ENCODE peak calls at places on chromosomes 7 and 10, in five cellular contexts. One of them, this sample, is unnamed.

GRCh38 chr7:47390914-47391313 is 191.0 kb downstream of the TNS3 start:
- DNase-seq in K562: no peak
- DNase-seq in HepG2: no peak
- DNase-seq in SK-N-SH: no peak
- DNase-seq in GM12878: no peak
- DNase-seq in this sample: no peak

GRCh38 chr10:33410096-33410859 is 75.8 kb upstream of the NRP1 start:
- DNase-seq in K562: no peak
- DNase-seq in HepG2: no peak
- DNase-seq in SK-N-SH: no peak
- DNase-seq in GM12878: no peak
- DNase-seq in this sample: no peak

GRCh38 chr10:124509836-124510535 is 48.4 kb downstream of the LHPP start:
- DNase-seq in K562: no peak
- DNase-seq in HepG2: no peak
- DNase-seq in SK-N-SH: no peak
- DNase-seq in GM12878: no peak
- DNase-seq in this sample: no peak

GRCh38 chr10:24463683-24464426 is 254.9 kb downstream of the KIAA1217 start:
- DNase-seq in K562: no peak
- DNase-seq in HepG2: no peak
- DNase-seq in SK-N-SH: no peak
- DNase-seq in GM12878: no peak
- DNase-seq in this sample: no peak

GRCh38 chr7:72317335-72317734 is 94.8 kb downstream of the CALN1 start:
- DNase-seq in K562: no peak
- DNase-seq in HepG2: no peak
- DNase-seq in SK-N-SH: no peak
- DNase-seq in GM12878: no peak
- DNase-seq in this sample: no peak

GRCh38 chr10:93673791-93674190 is 28.6 kb downstream of the FRA10AC1 start:
- DNase-seq in K562: no peak
- DNase-seq in HepG2: no peak
- DNase-seq in SK-N-SH: no peak
- DNase-seq in GM12878: no peak
- DNase-seq in this sample: no peak

GRCh38 chr10:127117125-127117524 is 79.3 kb downstream of the INSYN2A start:
- DNase-seq in K562: peak
- DNase-seq in HepG2: peak
- DNase-seq in SK-N-SH: no peak
- DNase-seq in GM12878: no peak
- DNase-seq in this sample: no peak

GRCh38 chr7:121624922-121625321 is 228.8 kb upstream of the FAM3C start:
- DNase-seq in K562: no peak
- DNase-seq in HepG2: no peak
- DNase-seq in SK-N-SH: no peak
- DNase-seq in GM12878: no peak
- DNase-seq in this sample: no peak

GRCh38 chr10:124353896-124354295 is 64.8 kb downstream of the OAT start:
- DNase-seq in K562: no peak
- DNase-seq in HepG2: no peak
- DNase-seq in SK-N-SH: peak
- DNase-seq in GM12878: no peak
- DNase-seq in this sample: no peak

GRCh38 chr10:116287906-116288501 is 15.0 kb upstream of the GFRA1 start:
- DNase-seq in K562: peak
- DNase-seq in HepG2: peak
- DNase-seq in SK-N-SH: peak
- DNase-seq in GM12878: no peak
- DNase-seq in this sample: peak

GRCh38 chr7:42105541-42106349 is 131.3 kb downstream of the GLI3 start:
- DNase-seq in K562: no peak
- DNase-seq in HepG2: no peak
- DNase-seq in SK-N-SH: no peak
- DNase-seq in GM12878: no peak
- DNase-seq in this sample: no peak

GRCh38 chr10:133347636-133348517 is 704 bp downstream of the PRAP1 start:
- DNase-seq in K562: no peak
- DNase-seq in HepG2: peak
- DNase-seq in SK-N-SH: peak
- DNase-seq in GM12878: no peak
- DNase-seq in this sample: no peak

GRCh38 chr10:67763499-67764011 is 67.6 kb upstream of the CTNNA3 start:
- DNase-seq in K562: no peak
- DNase-seq in HepG2: peak
- DNase-seq in SK-N-SH: peak
- DNase-seq in GM12878: no peak
- DNase-seq in this sample: no peak

GRCh38 chr7:47614450-47614849 is 32.5 kb upstream of the TNS3 start:
- DNase-seq in K562: no peak
- DNase-seq in HepG2: no peak
- DNase-seq in SK-N-SH: no peak
- DNase-seq in GM12878: no peak
- DNase-seq in this sample: no peak

GRCh38 chr7:92695308-92696261 is 105.4 kb upstream of the FAM133B start:
- DNase-seq in K562: peak
- DNase-seq in HepG2: peak
- DNase-seq in SK-N-SH: no peak
- DNase-seq in GM12878: no peak
- DNase-seq in this sample: peak
- TF ChIP-seq ZBTB33 in K562: peak
- TF ChIP-seq ZBTB33 in HepG2: peak
- TF ChIP-seq ZBTB33 in SK-N-SH: no peak
- TF ChIP-seq ZBTB33 in GM12878: no peak
- TF ChIP-seq ZBTB33 in this sample: no peak

GRCh38 chr7:106820321-106821217 is 44.5 kb upstream of the PIK3CG start:
- DNase-seq in K562: no peak
- DNase-seq in HepG2: no peak
- DNase-seq in SK-N-SH: no peak
- DNase-seq in GM12878: no peak
- DNase-seq in this sample: no peak
- TF ChIP-seq ZBTB33 in K562: no peak
- TF ChIP-seq ZBTB33 in HepG2: no peak
- TF ChIP-seq ZBTB33 in SK-N-SH: no peak
- TF ChIP-seq ZBTB33 in GM12878: no peak
- TF ChIP-seq ZBTB33 in this sample: no peak

DNA sequence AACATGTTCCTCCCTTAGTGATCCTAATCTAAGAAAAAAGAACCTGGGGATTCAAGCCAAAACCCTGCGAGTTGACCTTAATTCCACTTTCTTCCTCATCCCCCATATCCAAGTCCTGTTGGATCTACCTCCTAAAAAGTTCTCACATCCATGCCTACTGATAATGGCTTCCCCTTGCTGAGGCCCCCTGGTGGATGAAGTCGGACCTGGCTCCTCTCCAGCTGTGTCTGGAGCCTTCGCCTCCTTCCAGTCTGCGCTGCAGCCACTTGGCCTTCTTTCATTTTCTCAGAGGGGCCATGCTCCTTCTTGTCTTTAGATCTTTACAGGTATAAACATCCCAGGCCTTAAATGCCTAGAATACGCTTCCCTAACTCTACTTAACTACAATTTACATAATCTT is 8.1 kb downstream of the PDE1C start:
- DNase-seq in K562: peak
- DNase-seq in HepG2: peak
- DNase-seq in SK-N-SH: peak
- DNase-seq in GM12878: no peak
- DNase-seq in this sample: peak
- TF ChIP-seq ZBTB33 in K562: no peak
- TF ChIP-seq ZBTB33 in HepG2: no peak
- TF ChIP-seq ZBTB33 in SK-N-SH: no peak
- TF ChIP-seq ZBTB33 in GM12878: no peak
- TF ChIP-seq ZBTB33 in this sample: no peak

GRCh38 chr10:73641272-73642060 is at the start of gene MYOZ1:
- DNase-seq in K562: no peak
- DNase-seq in HepG2: no peak
- DNase-seq in SK-N-SH: no peak
- DNase-seq in GM12878: no peak
- DNase-seq in this sample: no peak
- TF ChIP-seq ZBTB33 in K562: no peak
- TF ChIP-seq ZBTB33 in HepG2: no peak
- TF ChIP-seq ZBTB33 in SK-N-SH: no peak
- TF ChIP-seq ZBTB33 in GM12878: no peak
- TF ChIP-seq ZBTB33 in this sample: no peak

GRCh38 chr7:73918926-73919693 is 58.2 kb downstream of the TMEM270 start:
- DNase-seq in K562: no peak
- DNase-seq in HepG2: no peak
- DNase-seq in SK-N-SH: peak
- DNase-seq in GM12878: no peak
- DNase-seq in this sample: no peak
- TF ChIP-seq ZBTB33 in K562: no peak
- TF ChIP-seq ZBTB33 in HepG2: no peak
- TF ChIP-seq ZBTB33 in SK-N-SH: no peak
- TF ChIP-seq ZBTB33 in GM12878: no peak
- TF ChIP-seq ZBTB33 in this sample: no peak

GRCh38 chr10:110008518-110009339 is 945 bp downstream of the ADD3 start:
- DNase-seq in K562: peak
- DNase-seq in HepG2: peak
- DNase-seq in SK-N-SH: peak
- DNase-seq in GM12878: no peak
- DNase-seq in this sample: no peak
- TF ChIP-seq ZBTB33 in K562: no peak
- TF ChIP-seq ZBTB33 in HepG2: no peak
- TF ChIP-seq ZBTB33 in SK-N-SH: no peak
- TF ChIP-seq ZBTB33 in GM12878: no peak
- TF ChIP-seq ZBTB33 in this sample: no peak